ENCODE peak calls at places on chromosome 9, in nine cellular contexts. P is astrocyte of the spinal cord, J is GM06990, L is cardiac fibroblast, M is A549, A is adrenal gland, S is left ventricle myocardium inferior, T is HepG2, C is HFF-Myc. O is an unnamed sample.

GRCh38 chr9:114171500-114171899 is 16.2 kb downstream of the COL27A1 start:
- DNase-seq in C (no peak), L (no peak), A (no peak), P (no peak), T (no peak), J (no peak), M (no peak), S (no peak), O (no peak)

GRCh38 chr9:135209136-135209535 is 121.7 kb downstream of the OLFM1 start:
- DNase-seq in T (no peak), L (no peak), M (no peak), C (no peak), S (no peak), P (no peak), J (no peak), A (no peak), O (no peak)

GRCh38 chr9:121500165-121500478 is 478 bp upstream of the GGTA1 start:
- DNase-seq in M (no peak), T (no peak), J (no peak), P (no peak), L (no peak), C (no peak), A (no peak), S (no peak), O (no peak)

GRCh38 chr9:78630966-78631365 is 334.0 kb downstream of the PSAT1 start:
- DNase-seq in S (no peak), T (no peak), L (no peak), P (no peak), J (no peak), M (no peak), C (no peak), A (no peak), O (no peak)

GRCh38 chr9:126471084-126471611 is 142.6 kb upstream of the LMX1B start:
- DNase-seq in L (peak), T (no peak), A (peak), P (peak), S (peak), J (peak), M (no peak), C (no peak), O (peak)

GRCh38 chr9:34587271-34587670 is 2.3 kb downstream of the CNTFR start:
- DNase-seq in J (no peak), A (no peak), M (no peak), T (no peak), L (no peak), P (no peak), S (no peak), C (no peak), O (no peak)

GRCh38 chr9:134980516-134980915 is 62.8 kb upstream of the FCN1 start:
- DNase-seq in T (no peak), J (no peak), S (no peak), C (no peak), L (no peak), A (no peak), P (no peak), M (no peak), O (no peak)

GRCh38 chr9:131522257-131523085 is 8.6 kb downstream of the UCK1 start:
- DNase-seq in S (no peak), T (no peak), L (no peak), P (no peak), J (no peak), A (no peak), M (no peak), C (no peak), O (no peak)

GRCh38 chr9:98974994-98975712 is 31.4 kb downstream of the COL15A1 start:
- DNase-seq in S (peak), P (peak), M (peak), A (peak), J (peak), L (peak), T (peak), C (no peak), O (no peak)

GRCh38 chr9:31183866-31184265 is 1200.6 kb upstream of the ACO1 start:
- DNase-seq in L (no peak), J (no peak), A (no peak), P (no peak), M (no peak), C (no peak), T (no peak), S (no peak), O (no peak)

DNA sequence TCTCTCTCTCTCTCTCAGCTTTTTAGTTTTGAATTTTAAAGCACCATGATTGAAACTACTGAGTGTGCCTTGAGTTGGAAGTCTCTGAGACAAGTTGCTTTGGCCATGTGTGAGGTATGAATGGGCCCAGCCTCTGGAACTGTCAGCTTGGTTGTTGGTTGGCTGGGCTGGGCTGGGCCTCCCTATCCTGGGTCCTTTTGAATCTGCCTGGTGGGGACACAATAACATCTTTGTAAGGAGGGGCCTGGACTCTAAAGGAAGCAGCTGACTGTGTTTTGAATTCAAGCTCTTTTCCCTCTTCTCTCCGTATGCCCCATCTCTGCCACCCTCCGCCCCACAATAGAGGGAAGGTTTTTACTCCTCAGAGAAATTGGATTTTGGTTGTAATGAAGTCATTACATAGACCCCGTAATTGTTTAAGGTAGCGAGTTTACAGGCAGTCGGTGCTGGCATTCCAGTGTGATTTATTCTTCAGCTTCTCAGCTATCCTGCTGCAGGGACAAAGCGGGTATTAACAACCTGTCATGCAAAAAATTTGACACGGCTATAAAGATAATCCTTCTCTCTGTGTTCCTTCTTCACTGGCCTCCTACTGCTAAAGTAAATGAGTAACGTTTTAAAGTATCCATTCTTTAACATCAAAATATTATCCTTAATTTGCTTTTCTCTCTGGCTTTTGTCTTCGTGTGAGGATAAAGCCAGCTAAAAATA is 105.4 kb downstream of the DAPK1 start:
- DNase-seq in L (no peak), P (no peak), J (no peak), M (no peak), C (no peak), S (no peak), T (no peak), A (no peak), O (no peak)
- H3K4me3 ChIP-seq in L (no peak), P (no peak), J (no peak), M (no peak), C (no peak), S (no peak), T (no peak), A (no peak), O (no peak)

DNA sequence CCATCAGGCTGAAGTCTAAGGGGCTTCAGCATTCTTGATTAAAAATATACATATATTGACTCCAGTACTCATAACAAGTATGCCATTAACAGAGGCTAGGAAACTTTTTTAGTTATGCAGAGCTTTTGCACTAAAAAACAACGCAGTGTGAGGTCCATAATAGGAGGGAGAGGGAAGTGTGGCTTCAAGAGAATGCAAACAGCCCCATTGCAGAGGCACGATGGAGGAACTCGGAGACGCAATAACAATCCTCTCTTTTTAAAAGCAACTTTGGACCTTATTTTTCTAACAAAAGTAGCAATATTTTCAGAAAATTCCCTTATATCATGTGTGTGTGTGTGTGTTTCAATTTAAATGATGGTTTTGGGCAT is 150.0 kb upstream of the PTCH1 start:
- DNase-seq in C (no peak), L (no peak), S (no peak), J (no peak), P (no peak), A (no peak), T (no peak), M (no peak), O (no peak)
- TF ChIP-seq CTCF in C (no peak), L (no peak), S (no peak), J (no peak), P (no peak), A (no peak), T (no peak), M (no peak), O (no peak)

GRCh38 chr9:6937209-6937608 is 179.4 kb downstream of the KDM4C start:
- DNase-seq in L (no peak), S (no peak), P (no peak), M (no peak), T (no peak), A (no peak), C (no peak), J (no peak), O (no peak)

GRCh38 chr9:6938873-6939272 is 181.1 kb downstream of the KDM4C start:
- DNase-seq in A (no peak), P (peak), M (no peak), L (no peak), J (no peak), S (no peak), T (no peak), C (no peak), O (no peak)

GRCh38 chr9:6942406-6942805 is 184.6 kb downstream of the KDM4C start:
- DNase-seq in A (no peak), J (no peak), S (no peak), P (no peak), T (no peak), L (no peak), C (no peak), M (no peak), O (no peak)

GRCh38 chr9:6941527-6941926 is 183.8 kb downstream of the KDM4C start:
- DNase-seq in S (no peak), A (no peak), L (no peak), J (no peak), C (no peak), T (no peak), M (no peak), P (no peak), O (no peak)

DNA sequence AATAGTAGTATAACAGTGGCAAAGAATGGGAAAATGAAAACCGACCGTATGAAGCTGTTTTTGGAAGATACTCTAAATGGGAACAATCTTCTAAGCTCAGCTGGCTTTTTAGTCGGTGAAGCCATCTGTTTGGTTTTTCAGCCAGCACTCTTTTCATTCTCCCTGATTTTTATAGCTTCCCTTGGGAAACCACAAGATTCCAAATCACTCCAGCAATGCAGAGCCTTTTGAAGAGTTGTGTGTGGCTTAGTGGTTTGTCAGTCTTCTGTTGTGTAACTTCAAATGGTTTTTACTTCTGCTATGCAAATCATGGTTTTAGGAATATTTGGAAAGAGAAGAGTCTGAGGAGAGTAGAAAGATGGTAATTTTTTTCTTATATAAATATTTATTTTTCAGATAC is 180.7 kb downstream of the KDM4C start:
- DNase-seq in J (no peak), C (peak), P (peak), S (no peak), L (peak), T (peak), M (no peak), A (no peak), O (peak)
- H3K4me3 ChIP-seq in J (no peak), C (no peak), P (no peak), S (no peak), L (no peak), T (no peak), M (no peak), A (no peak), O (no peak)

GRCh38 chr9:36345103-36345846 is 54.8 kb downstream of the RNF38 start:
- DNase-seq in L (no peak), P (no peak), S (no peak), C (no peak), M (no peak), J (no peak), T (no peak), A (no peak), O (no peak)
- TF ChIP-seq CTCF in L (peak), P (no peak), S (peak), C (peak), M (no peak), J (no peak), T (peak), A (no peak), O (no peak)

GRCh38 chr9:129627556-129628492 is 1.9 kb downstream of the NTMT1 start:
- DNase-seq in M (no peak), J (no peak), A (peak), S (no peak), C (no peak), T (no peak), L (no peak), P (peak), O (no peak)
- H3K4me3 ChIP-seq in M (peak), J (peak), A (no peak), S (peak), C (peak), T (peak), L (peak), P (peak), O (peak)

GRCh38 chr9:104808030-104808614 is 44.2 kb downstream of the NIPSNAP3B start:
- DNase-seq in A (no peak), P (peak), L (peak), S (no peak), M (no peak), J (no peak), T (no peak), C (no peak), O (no peak)
- TF ChIP-seq CTCF in A (no peak), P (peak), L (peak), S (peak), M (peak), J (no peak), T (peak), C (peak), O (peak)

O was measured in AG04449.